ENCODE peak calls at places on chromosomes 1 and 21, in four cellular contexts. O, B, X and H are unnamed samples.

GRCh38 chr1:184497962-184498723 is 111.3 kb downstream of the C1orf21 start:
- DNase-seq in B (peak; percentile 20), O (peak; percentile 22), X (no peak), H (no peak)

GRCh38 chr1:109263597-109264378 is 14.4 kb downstream of the CELSR2 start:
- DNase-seq in X (peak; percentile 76), B (peak; percentile 86), O (peak; percentile 89), H (peak; percentile 42)

GRCh38 chr1:27124405-27124804 is 30.5 kb downstream of the SLC9A1 start:
- DNase-seq in O (no peak), B (no peak), X (no peak), H (no peak)

GRCh38 chr1:59901770-59902388 is 24.7 kb downstream of the CYP2J2 start:
- DNase-seq in O (no peak), X (no peak), B (peak; percentile 15), H (no peak)

GRCh38 chr1:17465186-17465585 is 25.7 kb upstream of the RCC2 start:
- DNase-seq in B (no peak), O (no peak), X (no peak), H (no peak)

GRCh38 chr1:179599623-179600249 is 8.1 kb downstream of the TDRD5 start:
- DNase-seq in X (no peak), B (peak; percentile 42), O (peak; percentile 16), H (no peak)

GRCh38 chr1:64871256-64871655 is 95.1 kb downstream of the JAK1 start:
- DNase-seq in B (no peak), X (no peak), O (no peak), H (no peak)

GRCh38 chr21:44407493-44407892 is 47.8 kb upstream of the LRRC3 start:
- DNase-seq in X (no peak), O (no peak), B (no peak), H (no peak)

GRCh38 chr1:216846339-216846738 is 123.1 kb upstream of the ESRRG start:
- DNase-seq in O (no peak), X (no peak), B (no peak), H (no peak)

GRCh38 chr1:209733409-209734192 is 22.3 kb upstream of the TRAF3IP3 start:
- DNase-seq in B (peak; percentile 78), X (no peak), O (no peak), H (no peak)

GRCh38 chr1:25771246-25772114 is 28.5 kb upstream of the SELENON start:
- DNase-seq in O (peak; percentile 34), B (no peak), X (peak; percentile 69), H (no peak)

GRCh38 chr1:93814795-93815737 is 63.9 kb downstream of the DNTTIP2 start:
- DNase-seq in B (no peak), O (no peak), X (no peak), H (peak; percentile 86)

GRCh38 chr1:185083818-185084217 is 38.5 kb downstream of the RNF2 start:
- DNase-seq in X (no peak), O (no peak), B (no peak), H (no peak)

GRCh38 chr1:71106658-71107322 is 26.0 kb upstream of the ZRANB2 start:
- DNase-seq in X (no peak), B (no peak), O (no peak), H (no peak)

GRCh38 chr1:212218911-212219310 is 66.3 kb upstream of the PPP2R5A start:
- DNase-seq in O (no peak), X (no peak), B (peak; percentile 87), H (peak; percentile 94)

GRCh38 chr1:36122463-36123025 is 2.5 kb downstream of the COL8A2 start:
- DNase-seq in B (no peak), X (no peak), O (no peak), H (no peak)

GRCh38 chr21:41124626-41125240 is 43.2 kb upstream of the BACE2 start:
- DNase-seq in X (no peak), B (peak; percentile 30), O (no peak), H (no peak)

GRCh38 chr1:231079166-231079565 is 39.1 kb upstream of the FAM89A start:
- DNase-seq in X (no peak), B (no peak), O (no peak), H (no peak)

GRCh38 chr1:6423321-6423999 is 1.1 kb upstream of the ESPN start:
- DNase-seq in X (no peak), B (peak; percentile 74), O (no peak), H (peak; percentile 59)